ENCODE peak calls at places on chromosome 10, in five cellular contexts. K is gastrocnemius medialis, C is cardiac muscle cell, U is psoas muscle, D is transverse colon. P is an unnamed sample.

GRCh38 chr10:119541046-119541445 is 1.5 kb downstream of the RGS10 start:
- DNase-seq in D (no peak), C (no peak), U (no peak), K (no peak), P (no peak)

GRCh38 chr10:93085272-93085859 is 11.7 kb downstream of the CYP26A1 start:
- DNase-seq in D (no peak), U (no peak), C (no peak), K (no peak), P (no peak)

GRCh38 chr10:130044067-130045061 is 66.3 kb downstream of the C10orf143 start:
- DNase-seq in K (no peak), D (no peak), U (no peak), C (no peak), P (no peak)

GRCh38 chr10:124125305-124126116 is 32.1 kb upstream of the CHST15 start:
- DNase-seq in D (no peak), C (peak; percentile 26), U (no peak), K (no peak), P (peak; percentile 57)

GRCh38 chr10:91613411-91614253 is 19.2 kb downstream of the PPP1R3C start:
- DNase-seq in K (peak; percentile 72), C (peak; percentile 65), D (no peak), U (peak; percentile 55), P (peak; percentile 90)

GRCh38 chr10:78437407-78437768 is 403.7 kb downstream of the RPS24 start:
- DNase-seq in C (no peak), K (no peak), D (no peak), U (no peak), P (no peak)

GRCh38 chr10:91536101-91536500 is 96.8 kb downstream of the PPP1R3C start:
- DNase-seq in D (no peak), C (peak; percentile 65), K (no peak), U (peak; percentile 33), P (no peak)

GRCh38 chr10:122420624-122421007 is 33.8 kb upstream of the ARMS2 start:
- DNase-seq in K (no peak), C (no peak), U (no peak), D (no peak), P (no peak)

GRCh38 chr10:70053896-70054641 is 1.4 kb downstream of the MACROH2A2 start:
- DNase-seq in C (no peak), K (no peak), U (no peak), D (peak; percentile 23), P (peak; percentile 32)

GRCh38 chr10:47406870-47407648 is 23.0 kb upstream of the ZNF488 start:
- DNase-seq in C (peak; percentile 46), D (no peak), U (no peak), K (no peak), P (peak; percentile 97)

GRCh38 chr10:125116652-125117310 is 43.6 kb downstream of the CTBP2 start:
- DNase-seq in D (no peak), U (no peak), K (no peak), C (no peak), P (no peak)

GRCh38 chr10:49397036-49397999 is 1.4 kb upstream of the DRGX start:
- DNase-seq in D (no peak), C (no peak), K (no peak), U (no peak), P (no peak)

GRCh38 chr10:33263453-33263852 is 71.0 kb downstream of the NRP1 start:
- DNase-seq in U (no peak), K (no peak), C (peak; percentile 58), D (no peak), P (peak; percentile 59)

GRCh38 chr10:23643396-23643795 is 204.5 kb downstream of the OTUD1 start:
- DNase-seq in C (no peak), K (peak; percentile 5), U (no peak), D (peak; percentile 7), P (no peak)

GRCh38 chr10:79502561-79503309 is 9.6 kb upstream of the EIF5AL1 start:
- DNase-seq in U (peak; percentile 23), D (no peak), C (peak; percentile 15), K (no peak), P (peak; percentile 23)

GRCh38 chr10:6230335-6230734 is 27.6 kb downstream of the PFKFB3 start:
- DNase-seq in C (no peak), D (no peak), K (no peak), U (no peak), P (no peak)

GRCh38 chr10:3754727-3755439 is 30.1 kb downstream of the KLF6 start:
- DNase-seq in D (no peak), C (peak; percentile 97), K (no peak), U (no peak), P (peak; percentile 99)

GRCh38 chr10:30200019-30200415 is 140.6 kb upstream of the JCAD start:
- DNase-seq in D (no peak), K (no peak), C (no peak), U (no peak), P (no peak)

GRCh38 chr10:13839430-13839986 is 252.7 kb downstream of the PRPF18 start:
- DNase-seq in K (no peak), D (no peak), U (peak; percentile 41), C (peak; percentile 78), P (peak; percentile 62)

GRCh38 chr10:37566336-37566735 is 291.1 kb downstream of the ZNF248 start:
- DNase-seq in K (no peak), D (no peak), C (no peak), U (no peak), P (no peak)

GRCh38 chr10:110811791-110812581 is 59.7 kb upstream of the PDCD4 start:
- DNase-seq in D (peak; percentile 52), K (no peak), C (no peak), U (no peak), P (no peak)

GRCh38 chr10:94103902-94104301 is 110.2 kb downstream of the PLCE1 start:
- DNase-seq in K (no peak), D (no peak), U (no peak), C (peak; percentile 63), P (no peak)

GRCh38 chr10:75438275-75438674 is 6.9 kb downstream of the LRMDA start:
- DNase-seq in C (no peak), U (no peak), K (no peak), D (no peak), P (no peak)

GRCh38 chr10:75439811-75440210 is 8.4 kb downstream of the LRMDA start:
- DNase-seq in K (no peak), C (no peak), D (no peak), U (no peak), P (no peak)

GRCh38 chr10:75434292-75434691 is 2.9 kb downstream of the LRMDA start:
- DNase-seq in K (no peak), D (no peak), C (no peak), U (no peak), P (no peak)

GRCh38 chr10:75437693-75438092 is 6.3 kb downstream of the LRMDA start:
- DNase-seq in K (no peak), D (no peak), U (no peak), C (no peak), P (no peak)

DNA sequence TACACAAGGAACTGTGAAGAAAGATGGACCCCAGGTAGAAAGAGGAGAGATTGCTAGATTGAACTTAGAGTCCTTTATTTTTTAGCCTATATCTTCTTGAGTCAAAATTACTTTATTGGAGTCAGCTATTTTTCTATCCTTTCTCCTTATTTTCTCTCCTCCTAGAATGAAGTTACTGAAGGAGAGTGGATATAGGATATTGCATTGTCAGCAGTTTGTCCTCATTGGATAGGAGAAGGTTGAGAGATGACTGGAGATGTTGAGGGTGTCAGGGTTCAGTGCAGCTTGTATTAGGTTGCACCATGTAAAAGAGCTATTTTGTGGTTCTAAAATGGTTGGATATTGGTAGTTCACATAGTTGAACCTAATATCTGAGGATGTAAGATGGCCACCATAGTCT is 5.5 kb downstream of the LRMDA start:
- DNase-seq in K (no peak), C (no peak), U (no peak), D (no peak), P (no peak)
- H3K27me3 ChIP-seq in K (no peaks in the 10 kb centered on the region), C (peaks cover 23% of the 10 kb centered on the region), U (peaks cover 3% of the 10 kb centered on the region), D (no peaks in the 10 kb centered on the region), P (no peaks in the 10 kb centered on the region)

DNA sequence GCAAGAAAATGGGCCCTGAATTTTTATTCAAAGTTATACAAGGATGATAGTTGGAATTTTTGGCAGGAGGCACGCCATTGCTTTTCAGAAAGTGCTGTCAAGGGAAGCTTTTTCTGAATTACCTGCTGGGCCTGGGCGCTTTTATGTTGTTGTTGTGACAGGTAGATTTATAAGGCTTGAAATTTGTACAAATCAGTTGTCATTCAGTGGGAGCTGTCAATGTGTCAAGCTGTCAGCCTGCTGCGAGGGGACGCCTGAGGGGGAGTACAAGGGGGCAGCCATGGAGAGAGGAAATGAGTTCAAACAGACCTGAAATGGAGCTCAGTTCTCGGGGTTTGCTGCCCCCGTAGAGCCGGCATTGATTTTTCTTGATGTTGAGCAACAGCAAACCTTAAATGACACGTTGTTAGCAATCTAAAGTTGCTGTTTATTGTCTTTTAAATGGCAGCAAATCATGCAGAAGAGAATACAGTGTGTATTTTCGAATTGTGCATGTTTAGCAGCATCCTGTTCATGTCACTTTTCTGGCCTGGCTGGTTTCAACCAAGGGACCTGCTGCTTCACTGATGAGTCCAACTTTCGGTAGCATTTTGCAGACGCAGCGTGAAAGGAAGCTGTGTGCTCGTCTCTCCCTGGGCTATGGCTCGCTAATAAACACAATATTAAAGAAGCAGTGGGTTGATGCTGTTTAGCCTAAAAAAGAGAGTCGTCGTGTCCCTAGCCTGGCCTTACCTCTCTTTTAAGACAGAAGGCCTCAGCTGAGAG is 166.4 kb downstream of the LRMDA start:
- DNase-seq in K (no peak), C (no peak), U (no peak), D (no peak), P (no peak)
- H3K27me3 ChIP-seq in K (no peaks in the 10 kb centered on the region), C (no peaks in the 10 kb centered on the region), U (no peaks in the 10 kb centered on the region), D (no peaks in the 10 kb centered on the region), P (no peaks in the 10 kb centered on the region)

DNA sequence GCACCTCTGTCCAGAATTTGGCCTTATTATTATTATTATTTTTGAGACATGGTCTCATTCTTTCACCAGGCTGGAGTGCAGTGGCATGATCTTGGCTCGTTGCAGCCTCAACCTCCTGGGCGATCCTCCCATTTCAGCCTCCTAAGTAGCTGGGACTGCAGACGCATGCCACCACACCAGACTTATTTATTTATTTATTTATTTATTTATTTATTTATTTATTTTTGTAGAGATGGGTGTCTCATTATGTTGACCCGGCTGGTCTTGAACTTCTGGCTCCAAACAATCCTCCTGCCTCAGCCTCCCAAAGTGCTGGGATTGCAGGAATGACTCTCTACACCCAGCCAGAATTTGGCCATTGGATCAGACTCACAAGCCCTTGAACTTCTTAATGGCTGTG is 6.4 kb downstream of the BLNK start:
- DNase-seq in D (no peak), K (no peak), U (no peak), C (no peak), P (no peak)
- H3K27me3 ChIP-seq in D (no peaks in the 10 kb centered on the region), K (no peaks in the 10 kb centered on the region), U (no peaks in the 10 kb centered on the region), C (no peaks in the 10 kb centered on the region), P (no peaks in the 10 kb centered on the region)

GRCh38 chr10:99522078-99522479 is 10.7 kb upstream of the NKX2-3 start:
- DNase-seq in U (no peak), K (no peak), D (peak; percentile 13), C (no peak), P (no peak)
- H3K27me3 ChIP-seq in U (peaks cover 55% of the 10 kb centered on the region), K (peaks cover 85% of the 10 kb centered on the region), D (peaks cover 91% of the 10 kb centered on the region), C (peaks cover 88% of the 10 kb centered on the region), P (peaks cover 63% of the 10 kb centered on the region)

GRCh38 chr10:113618338-113618737 is 45.5 kb downstream of the NRAP start:
- DNase-seq in K (peak; percentile 46), D (no peak), C (no peak), U (peak; percentile 37), P (no peak)
- H3K27me3 ChIP-seq in K (no peaks in the 10 kb centered on the region), D (peaks cover 24% of the 10 kb centered on the region), C (peaks cover 3% of the 10 kb centered on the region), U (no peaks in the 10 kb centered on the region), P (peaks cover 2% of the 10 kb centered on the region)

DNA sequence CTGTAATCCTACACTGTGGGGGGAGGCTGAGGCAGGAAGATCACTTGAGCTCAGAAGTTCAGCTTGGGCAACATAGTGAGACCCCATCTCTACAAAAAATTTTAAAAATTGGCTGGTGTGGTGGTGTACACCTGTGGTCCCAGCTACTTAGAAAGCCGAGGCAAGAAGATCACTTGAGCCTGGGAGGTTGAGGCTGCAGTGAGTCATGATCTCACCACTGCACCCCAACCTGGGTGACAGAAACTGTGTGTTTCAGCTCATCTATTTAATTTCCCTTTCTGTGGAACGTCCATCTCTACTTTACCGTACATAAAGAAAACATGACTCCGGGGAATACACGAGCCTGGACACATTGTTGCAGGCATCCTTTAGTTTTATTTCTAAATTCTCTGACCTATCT is 354.6 kb upstream of the PLXDC2 start:
- DNase-seq in C (no peak), D (no peak), U (no peak), K (no peak), P (no peak)
- H3K27me3 ChIP-seq in C (no peaks in the 10 kb centered on the region), D (no peaks in the 10 kb centered on the region), U (no peaks in the 10 kb centered on the region), K (no peaks in the 10 kb centered on the region), P (no peaks in the 10 kb centered on the region)